ENCODE peak calls at places on chromosomes 3 and 15, in ten cellular contexts. C is cardiac fibroblast; T is H4; P is PC-3; J is GDM1; M is stimulated activated CD8-positive, alpha-beta memory T cell treated with anti-CD3 and anti-CD28 coated beads, Interleukin-7, amount 100 ng/mL, for 4 hours; U is right cardiac atrium; B is epithelial cell of esophagus; H is activated T-helper 1 cell treated with Interleukin-2 at 50 U/mL for 16 hours; I is cerebellar cortex. V is an unnamed sample.

GRCh38 chr3:177935008-177935407 is 601.2 kb upstream of the KCNMB2 start:
- DNase-seq in C (no peak), T (no peak), P (no peak), J (no peak), M (no peak), U (no peak), B (no peak), H (no peak), I (no peak), V (no peak)

GRCh38 chr3:5791558-5791957 is 604.1 kb downstream of the EDEM1 start:
- DNase-seq in C (no peak), T (peak; percentile 29), P (peak; percentile 84), J (no peak), M (no peak), U (no peak), B (no peak), H (no peak), I (no peak), V (no peak)

GRCh38 chr3:37170513-37170912 is 3.9 kb downstream of the LRRFIP2 start:
- DNase-seq in C (no peak), T (no peak), P (no peak), J (no peak), M (no peak), U (no peak), B (no peak), H (no peak), I (no peak), V (no peak)

GRCh38 chr15:75640483-75641175 is 605 bp upstream of the IMP3 start:
- DNase-seq in C (peak; percentile 68), T (no peak), P (peak; percentile 55), J (peak; percentile 51), M (peak; percentile 45), U (no peak), B (peak; percentile 66), H (peak; percentile 20), I (peak; percentile 54), V (peak; percentile 87)

GRCh38 chr15:99452728-99453643 is 112.8 kb upstream of the MEF2A start:
- DNase-seq in C (peak; percentile 66), T (no peak), P (no peak), J (peak; percentile 89), M (no peak), U (peak; percentile 97), B (no peak), H (no peak), I (peak; percentile 83), V (no peak)

GRCh38 chr3:53715815-53716483 is 130.3 kb downstream of the CHDH start:
- DNase-seq in C (peak; percentile 36), T (no peak), P (no peak), J (no peak), M (no peak), U (no peak), B (no peak), H (no peak), I (no peak), V (no peak)

GRCh38 chr3:133874761-133875438 is 20.8 kb downstream of the RAB6B start:
- DNase-seq in C (no peak), T (no peak), P (no peak), J (no peak), M (no peak), U (no peak), B (no peak), H (no peak), I (no peak), V (no peak)

GRCh38 chr15:60507596-60508424 is 28.9 kb upstream of the ICE2 start:
- DNase-seq in C (peak; percentile 79), T (peak; percentile 55), P (peak; percentile 72), J (peak; percentile 24), M (peak; percentile 56), U (no peak), B (peak; percentile 80), H (peak; percentile 12), I (peak; percentile 80), V (peak; percentile 75)

GRCh38 chr15:28960979-28961378 is 75.2 kb downstream of the APBA2 start:
- DNase-seq in C (peak; percentile 26), T (peak; percentile 72), P (peak; percentile 94), J (no peak), M (no peak), U (no peak), B (peak; percentile 88), H (no peak), I (no peak), V (no peak)

GRCh38 chr3:147411777-147412176 is 2.6 kb downstream of the ZIC1 start:
- DNase-seq in C (no peak), T (no peak), P (no peak), J (no peak), M (no peak), U (no peak), B (no peak), H (no peak), I (peak; percentile 55), V (no peak)

GRCh38 chr3:52213901-52214300 is 11.5 kb downstream of the TLR9 start:
- DNase-seq in C (no peak), T (no peak), P (no peak), J (no peak), M (no peak), U (no peak), B (no peak), H (no peak), I (no peak), V (no peak)

GRCh38 chr3:182165234-182165633 is 453.5 kb downstream of the SOX2 start:
- DNase-seq in C (no peak), T (no peak), P (peak; percentile 77), J (no peak), M (no peak), U (no peak), B (peak; percentile 99), H (no peak), I (no peak), V (no peak)

GRCh38 chr15:59111267-59111666 is 6.3 kb downstream of the CCNB2 start:
- DNase-seq in C (no peak), T (no peak), P (no peak), J (no peak), M (no peak), U (no peak), B (no peak), H (no peak), I (no peak), V (no peak)

GRCh38 chr3:27194494-27194893 is 174.7 kb downstream of the NEK10 start:
- DNase-seq in C (no peak), T (no peak), P (no peak), J (no peak), M (no peak), U (no peak), B (no peak), H (no peak), I (no peak), V (no peak)

GRCh38 chr15:85963262-85963760 is 116.4 kb upstream of the AGBL1 start:
- DNase-seq in C (no peak), T (no peak), P (no peak), J (no peak), M (no peak), U (no peak), B (no peak), H (no peak), I (no peak), V (peak; percentile 71)

GRCh38 chr3:72329354-72329753 is 518.9 kb downstream of the SHQ1 start:
- DNase-seq in C (peak; percentile 51), T (no peak), P (no peak), J (no peak), M (no peak), U (peak; percentile 59), B (no peak), H (no peak), I (peak; percentile 74), V (no peak)

GRCh38 chr3:193228206-193228605 is 12.8 kb upstream of the PLAAT1 start:
- DNase-seq in C (no peak), T (no peak), P (no peak), J (no peak), M (no peak), U (no peak), B (no peak), H (no peak), I (no peak), V (no peak)

GRCh38 chr15:64379216-64379960 is 1.9 kb downstream of the PCLAF start:
- DNase-seq in C (peak; percentile 7), T (no peak), P (no peak), J (no peak), M (no peak), U (no peak), B (no peak), H (no peak), I (peak; percentile 49), V (no peak)

GRCh38 chr3:101466465-101467309 is 46.3 kb downstream of the SENP7 start:
- DNase-seq in C (no peak), T (no peak), P (no peak), J (no peak), M (no peak), U (peak; percentile 52), B (no peak), H (peak; percentile 41), I (no peak), V (no peak)

GRCh38 chr15:25060472-25060803 is 105.7 kb downstream of the SNRPN start:
- DNase-seq in C (no peak), T (no peak), P (no peak), J (no peak), M (no peak), U (no peak), B (no peak), H (no peak), I (no peak), V (no peak)

GRCh38 chr15:48352474-48353072 is 21.3 kb downstream of the DUT start:
- DNase-seq in C (peak; percentile 78), T (peak; percentile 63), P (peak; percentile 82), J (no peak), M (peak; percentile 24), U (peak; percentile 72), B (peak; percentile 79), H (peak; percentile 14), I (peak; percentile 83), V (peak; percentile 75)

GRCh38 chr15:38414351-38414750 is 39.6 kb upstream of the FAM98B start:
- DNase-seq in C (peak; percentile 87), T (peak; percentile 55), P (peak; percentile 76), J (peak; percentile 28), M (no peak), U (peak; percentile 79), B (peak; percentile 60), H (no peak), I (peak; percentile 43), V (peak; percentile 28)

GRCh38 chr3:54202651-54203248 is 80.4 kb downstream of the CACNA2D3 start:
- DNase-seq in C (no peak), T (no peak), P (no peak), J (no peak), M (no peak), U (no peak), B (no peak), H (no peak), I (no peak), V (no peak)

GRCh38 chr3:175238848-175239247 is 379.7 kb downstream of the NAALADL2 start:
- DNase-seq in C (no peak), T (no peak), P (no peak), J (no peak), M (no peak), U (no peak), B (no peak), H (no peak), I (no peak), V (no peak)